ENCODE peak calls at places on chromosomes 5 and 9, in five cellular contexts. B is uterus, W is sigmoid colon, X is fibroblast of mammary gland, D is BE2C. O is an unnamed sample.
A peak's percentile ranks its signal among the peaks of the same experiment; 100 is the strongest.

GRCh38 chr9:32419921-32420320 is 35.5 kb downstream of the ACO1 start:
- DNase-seq in W (no peak), D (no peak), X (no peak), B (no peak), O (no peak)

GRCh38 chr9:97480174-97480573 is 21.3 kb upstream of the TMOD1 start:
- DNase-seq in X (no peak), B (no peak), W (no peak), D (no peak), O (no peak)

GRCh38 chr9:73053543-73053942 is 98.1 kb upstream of the ANXA1 start:
- DNase-seq in B (no peak), W (no peak), D (no peak), X (no peak), O (no peak)

GRCh38 chr9:90925581-90926257 is 124.1 kb downstream of the SYK start:
- DNase-seq in B (no peak), X (peak; percentile 84), W (no peak), D (no peak), O (no peak)

GRCh38 chr5:129904667-129905466 is 602 bp downstream of the CHSY3 start:
- DNase-seq in W (peak; percentile 64), B (peak; percentile 14), X (peak; percentile 10), D (peak; percentile 19), O (peak; percentile 37)

GRCh38 chr5:181191526-181192336 is 13.3 kb downstream of the TRIM7 start:
- DNase-seq in W (peak; percentile 97), B (peak; percentile 96), D (peak; percentile 91), X (peak; percentile 94), O (peak; percentile 97)

GRCh38 chr9:37444890-37445289 is 20.4 kb downstream of the ZBTB5 start:
- DNase-seq in X (no peak), D (no peak), B (no peak), W (no peak), O (no peak)

GRCh38 chr9:113621309-113621791 is 157.8 kb downstream of the RGS3 start:
- DNase-seq in X (peak; percentile 90), W (peak; percentile 89), D (no peak), B (peak; percentile 72), O (peak; percentile 54)

GRCh38 chr5:146079695-146080361 is 25.5 kb downstream of the PLAC8L1 start:
- DNase-seq in D (no peak), X (peak; percentile 34), W (no peak), B (no peak), O (no peak)

GRCh38 chr9:129886226-129887174 is 51.2 kb downstream of the USP20 start:
- DNase-seq in D (no peak), W (no peak), X (no peak), B (no peak), O (no peak)

GRCh38 chr5:96096724-96097123 is 135.1 kb upstream of the ELL2 start:
- DNase-seq in B (no peak), D (no peak), X (peak; percentile 63), W (no peak), O (no peak)

GRCh38 chr5:95852567-95852966 is 30.0 kb upstream of the GLRX start:
- DNase-seq in D (no peak), X (no peak), W (no peak), B (no peak), O (no peak)

GRCh38 chr5:98721231-98721928 is 52.1 kb upstream of the RGMB start:
- DNase-seq in D (no peak), B (no peak), W (no peak), X (peak; percentile 39), O (no peak)

GRCh38 chr5:132220476-132220875 is 7.2 kb downstream of the P4HA2 start:
- DNase-seq in W (peak; percentile 42), B (no peak), D (no peak), X (no peak), O (no peak)

GRCh38 chr5:132223861-132224260 is 3.8 kb downstream of the P4HA2 start:
- DNase-seq in W (no peak), D (no peak), B (no peak), X (no peak), O (no peak)

GRCh38 chr5:132219981-132220380 is 7.7 kb downstream of the P4HA2 start:
- DNase-seq in W (no peak), X (no peak), B (no peak), D (no peak), O (no peak)

GRCh38 chr5:132222649-132223038 is 5.0 kb downstream of the P4HA2 start:
- DNase-seq in W (no peak), B (no peak), X (no peak), D (no peak), O (no peak)

GRCh38 chr5:132221781-132222648 is 5.6 kb downstream of the P4HA2 start:
- DNase-seq in B (peak; percentile 83), W (peak; percentile 94), X (peak; percentile 86), D (no peak), O (no peak)
- TF ChIP-seq CTCF in B (no peak), W (no peak), X (peak; percentile 26), D (no peak), O (no peak)

GRCh38 chr9:12666813-12667212 is 26.4 kb upstream of the TYRP1 start:
- DNase-seq in X (no peak), W (no peak), B (no peak), D (no peak), O (no peak)
- TF ChIP-seq CTCF in X (peak; percentile 21), W (no peak), B (no peak), D (peak; percentile 61), O (peak; percentile 14)

GRCh38 chr5:77223653-77224052 is 13.2 kb downstream of the PDE8B start:
- DNase-seq in D (no peak), X (no peak), W (no peak), B (no peak), O (no peak)

GRCh38 chr5:77213601-77214000 is 3.1 kb downstream of the PDE8B start:
- DNase-seq in X (no peak), B (no peak), D (no peak), W (no peak), O (no peak)

GRCh38 chr5:77214151-77214550 is 3.7 kb downstream of the PDE8B start:
- DNase-seq in W (no peak), B (no peak), X (no peak), D (no peak), O (no peak)

GRCh38 chr5:77222722-77223121 is 12.2 kb downstream of the PDE8B start:
- DNase-seq in W (no peak), B (no peak), X (no peak), D (no peak), O (no peak)

GRCh38 chr5:77218263-77218662 is 7.8 kb downstream of the PDE8B start:
- DNase-seq in X (no peak), W (no peak), B (no peak), D (peak; percentile 15), O (no peak)
- TF ChIP-seq CTCF in X (peak; percentile 21), W (no peak), B (peak; percentile 31), D (peak; percentile 36), O (no peak)

GRCh38 chr9:83708515-83709158 is 879 bp upstream of the UBQLN1 start:
- DNase-seq in B (peak; percentile 66), X (peak; percentile 73), D (peak; percentile 69), W (peak; percentile 91), O (peak; percentile 40)

GRCh38 chr9:83715221-83715620 is 7.5 kb upstream of the UBQLN1 start:
- DNase-seq in W (no peak), D (no peak), B (no peak), X (no peak), O (no peak)

GRCh38 chr9:83715794-83716193 is 8.0 kb upstream of the UBQLN1 start:
- DNase-seq in B (no peak), X (no peak), W (no peak), D (no peak), O (no peak)

GRCh38 chr9:83714316-83714715 is 6.6 kb upstream of the UBQLN1 start:
- DNase-seq in B (no peak), W (no peak), D (no peak), X (no peak), O (no peak)
- TF ChIP-seq CTCF in B (peak; percentile 21), W (no peak), D (peak; percentile 38), X (peak; percentile 42), O (peak; percentile 47)

GRCh38 chr9:93010696-93011095 is 47.8 kb upstream of the SUSD3 start:
- DNase-seq in B (no peak), X (no peak), W (no peak), D (no peak), O (no peak)
- TF ChIP-seq CTCF in B (no peak), X (no peak), W (no peak), D (no peak), O (no peak)

GRCh38 chr5:173529861-173530260 is 86.6 kb downstream of the BOD1 start:
- DNase-seq in X (no peak), W (no peak), B (no peak), D (no peak), O (no peak)

GRCh38 chr5:173527671-173528070 is 88.8 kb downstream of the BOD1 start:
- DNase-seq in X (no peak), B (no peak), W (no peak), D (no peak), O (no peak)

GRCh38 chr5:173531863-173532262 is 84.6 kb downstream of the BOD1 start:
- DNase-seq in X (no peak), B (no peak), W (no peak), D (no peak), O (no peak)

GRCh38 chr5:173532689-173533250 is 83.7 kb downstream of the BOD1 start:
- DNase-seq in D (no peak), B (no peak), W (no peak), X (no peak), O (no peak)

DNA sequence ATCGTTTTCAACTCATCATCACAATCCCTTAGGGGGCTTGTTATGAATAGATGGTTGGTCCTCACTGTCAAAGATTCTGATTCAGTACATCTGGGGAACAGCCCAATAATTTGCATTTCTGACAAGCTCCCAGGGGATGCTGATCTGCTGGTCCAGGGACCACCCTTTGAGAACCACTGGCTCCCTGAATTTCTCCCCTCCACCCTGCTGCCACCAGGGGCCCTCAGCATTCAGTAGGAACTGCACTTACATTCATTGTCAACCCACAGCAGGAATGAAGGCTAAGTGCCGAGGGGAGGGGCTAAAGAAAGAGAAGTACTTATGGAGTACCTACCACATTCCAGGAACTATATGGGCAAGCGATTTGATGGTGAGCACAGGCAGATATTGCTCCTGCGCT is 85.9 kb downstream of the BOD1 start:
- DNase-seq in D (peak; percentile 22), X (no peak), W (no peak), B (no peak), O (no peak)
- TF ChIP-seq CTCF in D (peak; percentile 41), X (peak; percentile 4), W (no peak), B (no peak), O (no peak)

DNA sequence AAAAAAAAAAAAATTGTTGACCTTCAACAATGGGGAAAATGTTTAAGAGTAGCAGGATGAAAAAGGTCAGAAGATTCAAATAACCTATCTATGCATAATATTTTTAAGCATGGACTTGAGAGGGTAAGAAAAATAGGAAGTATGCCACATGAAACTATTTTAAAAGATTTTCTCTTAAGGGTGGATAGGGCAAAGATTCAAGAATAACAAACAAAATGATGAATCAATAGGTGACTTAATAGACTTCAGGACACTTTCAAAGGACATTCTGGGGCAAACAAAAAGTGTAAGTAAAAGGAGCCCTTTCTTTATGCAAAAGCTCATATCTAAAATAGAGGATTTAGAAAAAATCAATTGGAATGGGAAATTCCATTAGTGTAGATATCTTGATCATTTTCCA is 3.1 kb downstream of the TEX48 start:
- DNase-seq in W (no peak), D (no peak), B (no peak), X (peak; percentile 35), O (no peak)
- TF ChIP-seq CTCF in W (no peak), D (no peak), B (no peak), X (no peak), O (no peak)

GRCh38 chr9:83204047-83204446 is 141.1 kb upstream of the RASEF start:
- DNase-seq in W (no peak), B (no peak), D (peak; percentile 40), X (no peak), O (no peak)
- TF ChIP-seq CTCF in W (no peak), B (no peak), D (peak; percentile 66), X (no peak), O (no peak)

O was measured in endothelial cell.